ENCODE peak calls at places on chromosomes 11 and 22, in seven cellular contexts. One of them, this sample, is unnamed.

GRCh38 chr22:26756675-26757293 is 99.4 kb downstream of the MIAT start:
- DNase-seq in pancreas: peak
- DNase-seq in endothelial cell: peak
- DNase-seq in upper lobe of right lung: peak
- DNase-seq in fibroblast of lung: peak
- DNase-seq in activated B cell treated with CpG ODN at 0.5 μM for 24 hours: peak
- DNase-seq in fibroblast of pulmonary artery: peak
- DNase-seq in this sample: peak

GRCh38 chr11:58919561-58919960 is 19.7 kb upstream of the GLYATL1 start:
- DNase-seq in endothelial cell: no peak
- DNase-seq in upper lobe of right lung: no peak
- DNase-seq in fibroblast of lung: peak
- DNase-seq in pancreas: no peak
- DNase-seq in fibroblast of pulmonary artery: no peak
- DNase-seq in activated B cell treated with CpG ODN at 0.5 μM for 24 hours: no peak
- DNase-seq in this sample: no peak

GRCh38 chr22:44179196-44179988 is 1.3 kb upstream of the PARVG start:
- DNase-seq in endothelial cell: no peak
- DNase-seq in activated B cell treated with CpG ODN at 0.5 μM for 24 hours: no peak
- DNase-seq in upper lobe of right lung: peak
- DNase-seq in fibroblast of pulmonary artery: no peak
- DNase-seq in fibroblast of lung: no peak
- DNase-seq in pancreas: no peak
- DNase-seq in this sample: no peak

GRCh38 chr22:46788426-46789168 is 26.1 kb downstream of the TBC1D22A start:
- DNase-seq in upper lobe of right lung: no peak
- DNase-seq in fibroblast of lung: no peak
- DNase-seq in fibroblast of pulmonary artery: no peak
- DNase-seq in activated B cell treated with CpG ODN at 0.5 μM for 24 hours: no peak
- DNase-seq in pancreas: no peak
- DNase-seq in endothelial cell: no peak
- DNase-seq in this sample: no peak

GRCh38 chr11:3840870-3841425 is at the start of gene RHOG:
- DNase-seq in pancreas: peak
- DNase-seq in activated B cell treated with CpG ODN at 0.5 μM for 24 hours: no peak
- DNase-seq in upper lobe of right lung: peak
- DNase-seq in endothelial cell: peak
- DNase-seq in fibroblast of lung: peak
- DNase-seq in fibroblast of pulmonary artery: peak
- DNase-seq in this sample: no peak

GRCh38 chr11:17601206-17602075 is 54.4 kb downstream of the OTOG start:
- DNase-seq in activated B cell treated with CpG ODN at 0.5 μM for 24 hours: no peak
- DNase-seq in fibroblast of pulmonary artery: no peak
- DNase-seq in upper lobe of right lung: no peak
- DNase-seq in endothelial cell: no peak
- DNase-seq in pancreas: no peak
- DNase-seq in fibroblast of lung: peak
- DNase-seq in this sample: no peak

GRCh38 chr11:35723493-35724284 is 61.1 kb downstream of the TRIM44 start:
- DNase-seq in upper lobe of right lung: no peak
- DNase-seq in pancreas: no peak
- DNase-seq in activated B cell treated with CpG ODN at 0.5 μM for 24 hours: no peak
- DNase-seq in endothelial cell: no peak
- DNase-seq in fibroblast of pulmonary artery: peak
- DNase-seq in fibroblast of lung: peak
- DNase-seq in this sample: no peak

GRCh38 chr22:25747245-25747944 is 5.4 kb downstream of the MYO18B start:
- DNase-seq in upper lobe of right lung: no peak
- DNase-seq in pancreas: no peak
- DNase-seq in endothelial cell: no peak
- DNase-seq in activated B cell treated with CpG ODN at 0.5 μM for 24 hours: no peak
- DNase-seq in fibroblast of lung: peak
- DNase-seq in fibroblast of pulmonary artery: peak
- DNase-seq in this sample: no peak

GRCh38 chr11:16739326-16739875 is 954 bp downstream of the C11orf58 start:
- DNase-seq in fibroblast of pulmonary artery: peak
- DNase-seq in fibroblast of lung: peak
- DNase-seq in upper lobe of right lung: no peak
- DNase-seq in endothelial cell: no peak
- DNase-seq in activated B cell treated with CpG ODN at 0.5 μM for 24 hours: no peak
- DNase-seq in pancreas: no peak
- DNase-seq in this sample: no peak

GRCh38 chr11:130473795-130474377 is 25.4 kb downstream of the ADAMTS15 start:
- DNase-seq in activated B cell treated with CpG ODN at 0.5 μM for 24 hours: no peak
- DNase-seq in endothelial cell: no peak
- DNase-seq in fibroblast of lung: no peak
- DNase-seq in fibroblast of pulmonary artery: no peak
- DNase-seq in upper lobe of right lung: no peak
- DNase-seq in pancreas: no peak
- DNase-seq in this sample: no peak

GRCh38 chr11:8096575-8096974 is 15.6 kb downstream of the TUB start:
- DNase-seq in upper lobe of right lung: no peak
- DNase-seq in activated B cell treated with CpG ODN at 0.5 μM for 24 hours: no peak
- DNase-seq in fibroblast of pulmonary artery: no peak
- DNase-seq in endothelial cell: no peak
- DNase-seq in fibroblast of lung: no peak
- DNase-seq in pancreas: no peak
- DNase-seq in this sample: no peak

GRCh38 chr22:19605508-19606331 is 81.5 kb upstream of the CLDN5 start:
- DNase-seq in activated B cell treated with CpG ODN at 0.5 μM for 24 hours: no peak
- DNase-seq in endothelial cell: no peak
- DNase-seq in upper lobe of right lung: no peak
- DNase-seq in fibroblast of pulmonary artery: no peak
- DNase-seq in pancreas: no peak
- DNase-seq in fibroblast of lung: no peak
- DNase-seq in this sample: no peak

GRCh38 chr11:43709689-43710088 is 29.2 kb downstream of the HSD17B12 start:
- DNase-seq in pancreas: no peak
- DNase-seq in activated B cell treated with CpG ODN at 0.5 μM for 24 hours: no peak
- DNase-seq in endothelial cell: no peak
- DNase-seq in upper lobe of right lung: no peak
- DNase-seq in fibroblast of pulmonary artery: no peak
- DNase-seq in fibroblast of lung: no peak
- DNase-seq in this sample: no peak

GRCh38 chr11:20008190-20008801 is 152.0 kb downstream of the DBX1 start:
- DNase-seq in pancreas: no peak
- DNase-seq in endothelial cell: no peak
- DNase-seq in upper lobe of right lung: no peak
- DNase-seq in fibroblast of lung: no peak
- DNase-seq in activated B cell treated with CpG ODN at 0.5 μM for 24 hours: no peak
- DNase-seq in fibroblast of pulmonary artery: no peak
- DNase-seq in this sample: no peak

GRCh38 chr11:130666781-130667251 is 218.4 kb downstream of the ADAMTS15 start:
- DNase-seq in upper lobe of right lung: no peak
- DNase-seq in endothelial cell: no peak
- DNase-seq in pancreas: no peak
- DNase-seq in activated B cell treated with CpG ODN at 0.5 μM for 24 hours: no peak
- DNase-seq in fibroblast of lung: peak
- DNase-seq in fibroblast of pulmonary artery: peak
- DNase-seq in this sample: no peak

GRCh38 chr11:71406681-71407080 is 41.5 kb downstream of the DHCR7 start:
- DNase-seq in fibroblast of lung: no peak
- DNase-seq in pancreas: no peak
- DNase-seq in upper lobe of right lung: no peak
- DNase-seq in activated B cell treated with CpG ODN at 0.5 μM for 24 hours: no peak
- DNase-seq in endothelial cell: no peak
- DNase-seq in fibroblast of pulmonary artery: no peak
- DNase-seq in this sample: no peak

GRCh38 chr11:68890490-68891231 is 13.0 kb downstream of the MRPL21 start:
- DNase-seq in upper lobe of right lung: no peak
- DNase-seq in endothelial cell: no peak
- DNase-seq in pancreas: peak
- DNase-seq in fibroblast of pulmonary artery: peak
- DNase-seq in activated B cell treated with CpG ODN at 0.5 μM for 24 hours: no peak
- DNase-seq in fibroblast of lung: peak
- DNase-seq in this sample: no peak

GRCh38 chr22:22343603-22344276 is 99.2 kb downstream of the VPREB1 start:
- DNase-seq in pancreas: no peak
- DNase-seq in endothelial cell: no peak
- DNase-seq in upper lobe of right lung: no peak
- DNase-seq in fibroblast of lung: no peak
- DNase-seq in fibroblast of pulmonary artery: no peak
- DNase-seq in activated B cell treated with CpG ODN at 0.5 μM for 24 hours: no peak
- DNase-seq in this sample: no peak
- TF ChIP-seq CTCF in pancreas: no peak
- TF ChIP-seq CTCF in endothelial cell: no peak
- TF ChIP-seq CTCF in upper lobe of right lung: no peak
- TF ChIP-seq CTCF in fibroblast of lung: no peak
- TF ChIP-seq CTCF in fibroblast of pulmonary artery: no peak
- TF ChIP-seq CTCF in activated B cell treated with CpG ODN at 0.5 μM for 24 hours: no peak
- TF ChIP-seq CTCF in this sample: no peak

GRCh38 chr22:50699001-50699753 is 26.6 kb downstream of the SHANK3 start:
- DNase-seq in activated B cell treated with CpG ODN at 0.5 μM for 24 hours: no peak
- DNase-seq in pancreas: no peak
- DNase-seq in fibroblast of pulmonary artery: no peak
- DNase-seq in fibroblast of lung: no peak
- DNase-seq in upper lobe of right lung: peak
- DNase-seq in endothelial cell: no peak
- DNase-seq in this sample: no peak

GRCh38 chr22:50700387-50701075 is 27.9 kb downstream of the SHANK3 start:
- DNase-seq in pancreas: no peak
- DNase-seq in activated B cell treated with CpG ODN at 0.5 μM for 24 hours: no peak
- DNase-seq in fibroblast of pulmonary artery: no peak
- DNase-seq in endothelial cell: no peak
- DNase-seq in fibroblast of lung: no peak
- DNase-seq in upper lobe of right lung: peak
- DNase-seq in this sample: no peak

GRCh38 chr22:50701076-50701419 is 28.4 kb downstream of the SHANK3 start:
- DNase-seq in activated B cell treated with CpG ODN at 0.5 μM for 24 hours: no peak
- DNase-seq in upper lobe of right lung: no peak
- DNase-seq in fibroblast of lung: no peak
- DNase-seq in fibroblast of pulmonary artery: no peak
- DNase-seq in endothelial cell: no peak
- DNase-seq in pancreas: no peak
- DNase-seq in this sample: no peak

GRCh38 chr22:50698546-50698945 is 25.9 kb downstream of the SHANK3 start:
- DNase-seq in fibroblast of lung: no peak
- DNase-seq in activated B cell treated with CpG ODN at 0.5 μM for 24 hours: no peak
- DNase-seq in endothelial cell: no peak
- DNase-seq in upper lobe of right lung: peak
- DNase-seq in fibroblast of pulmonary artery: no peak
- DNase-seq in pancreas: no peak
- DNase-seq in this sample: no peak

DNA sequence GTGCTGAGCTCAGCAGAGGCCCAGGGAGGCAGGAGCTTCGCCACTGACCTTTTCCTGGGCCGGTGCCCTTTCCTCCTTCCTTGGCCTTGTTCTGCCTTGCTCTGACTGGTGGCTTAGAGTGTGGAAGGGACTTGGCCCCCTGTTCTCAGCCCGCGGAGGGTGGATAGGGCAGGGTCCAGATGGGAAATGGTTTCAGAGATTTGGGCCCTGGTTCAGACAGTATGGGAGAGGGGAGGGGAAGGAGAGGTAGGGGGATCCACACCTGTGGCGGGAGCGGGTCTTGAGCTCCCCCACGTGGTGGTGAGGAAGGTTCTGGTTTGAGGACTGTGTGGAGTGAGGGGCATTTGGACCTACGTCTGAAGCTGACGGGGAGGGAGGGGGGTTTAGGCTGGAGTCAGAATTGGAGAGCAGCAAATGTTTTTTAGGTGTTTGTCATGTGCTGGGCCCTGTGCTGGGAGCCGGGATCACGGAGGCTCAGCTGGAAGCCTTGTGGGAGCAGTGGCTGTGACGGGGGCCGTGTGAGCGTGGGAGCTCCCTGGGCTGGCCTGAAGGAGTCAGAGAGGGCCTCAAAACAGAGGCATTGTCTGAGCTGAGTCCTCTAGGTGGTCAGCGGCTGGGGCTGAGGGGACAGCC is 27.2 kb downstream of the SHANK3 start:
- DNase-seq in activated B cell treated with CpG ODN at 0.5 μM for 24 hours: no peak
- DNase-seq in upper lobe of right lung: peak
- DNase-seq in endothelial cell: no peak
- DNase-seq in fibroblast of pulmonary artery: no peak
- DNase-seq in fibroblast of lung: no peak
- DNase-seq in pancreas: no peak
- DNase-seq in this sample: no peak
- TF ChIP-seq CTCF in activated B cell treated with CpG ODN at 0.5 μM for 24 hours: no peak
- TF ChIP-seq CTCF in upper lobe of right lung: no peak
- TF ChIP-seq CTCF in endothelial cell: no peak
- TF ChIP-seq CTCF in fibroblast of pulmonary artery: peak
- TF ChIP-seq CTCF in fibroblast of lung: peak
- TF ChIP-seq CTCF in pancreas: no peak
- TF ChIP-seq CTCF in this sample: no peak

GRCh38 chr22:49100316-49100715 is 727.4 kb downstream of the BRD1 start:
- DNase-seq in fibroblast of pulmonary artery: no peak
- DNase-seq in upper lobe of right lung: no peak
- DNase-seq in fibroblast of lung: no peak
- DNase-seq in pancreas: no peak
- DNase-seq in endothelial cell: no peak
- DNase-seq in activated B cell treated with CpG ODN at 0.5 μM for 24 hours: no peak
- DNase-seq in this sample: no peak

GRCh38 chr22:49101225-49101624 is 726.4 kb downstream of the BRD1 start:
- DNase-seq in endothelial cell: no peak
- DNase-seq in activated B cell treated with CpG ODN at 0.5 μM for 24 hours: no peak
- DNase-seq in fibroblast of pulmonary artery: no peak
- DNase-seq in pancreas: no peak
- DNase-seq in fibroblast of lung: no peak
- DNase-seq in upper lobe of right lung: peak
- DNase-seq in this sample: no peak

GRCh38 chr22:49101873-49102272 is 725.8 kb downstream of the BRD1 start:
- DNase-seq in endothelial cell: no peak
- DNase-seq in pancreas: no peak
- DNase-seq in fibroblast of pulmonary artery: no peak
- DNase-seq in activated B cell treated with CpG ODN at 0.5 μM for 24 hours: no peak
- DNase-seq in upper lobe of right lung: peak
- DNase-seq in fibroblast of lung: no peak
- DNase-seq in this sample: no peak

GRCh38 chr22:49099496-49100124 is 728.1 kb downstream of the BRD1 start:
- DNase-seq in fibroblast of pulmonary artery: no peak
- DNase-seq in upper lobe of right lung: no peak
- DNase-seq in endothelial cell: no peak
- DNase-seq in fibroblast of lung: no peak
- DNase-seq in pancreas: no peak
- DNase-seq in activated B cell treated with CpG ODN at 0.5 μM for 24 hours: no peak
- DNase-seq in this sample: no peak

GRCh38 chr22:49100764-49101163 is 726.9 kb downstream of the BRD1 start:
- DNase-seq in upper lobe of right lung: peak
- DNase-seq in fibroblast of pulmonary artery: no peak
- DNase-seq in fibroblast of lung: no peak
- DNase-seq in endothelial cell: no peak
- DNase-seq in activated B cell treated with CpG ODN at 0.5 μM for 24 hours: no peak
- DNase-seq in pancreas: no peak
- DNase-seq in this sample: no peak
- TF ChIP-seq CTCF in upper lobe of right lung: no peak
- TF ChIP-seq CTCF in fibroblast of pulmonary artery: no peak
- TF ChIP-seq CTCF in fibroblast of lung: no peak
- TF ChIP-seq CTCF in endothelial cell: no peak
- TF ChIP-seq CTCF in activated B cell treated with CpG ODN at 0.5 μM for 24 hours: no peak
- TF ChIP-seq CTCF in pancreas: no peak
- TF ChIP-seq CTCF in this sample: no peak

DNA sequence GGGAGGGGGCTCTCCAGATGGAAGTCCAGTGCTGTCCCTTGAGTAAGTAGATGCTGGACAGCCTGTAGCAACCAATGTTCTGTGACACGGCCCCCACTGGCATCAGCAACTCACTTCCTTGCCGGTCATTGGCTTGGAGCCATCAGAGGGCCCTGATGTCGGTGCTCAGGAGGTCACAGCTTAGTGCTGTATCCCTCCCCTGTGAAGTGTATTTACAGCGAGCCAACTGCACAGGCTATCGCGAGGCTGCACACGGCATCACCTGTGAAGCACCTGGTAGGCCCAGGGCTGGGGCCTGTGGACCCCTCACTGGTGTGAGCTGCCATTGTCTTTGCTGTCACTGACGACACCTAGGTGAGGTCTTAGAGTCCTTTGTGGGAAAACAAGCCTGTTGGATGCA is 13.4 kb upstream of the ACR start:
- DNase-seq in activated B cell treated with CpG ODN at 0.5 μM for 24 hours: no peak
- DNase-seq in fibroblast of lung: no peak
- DNase-seq in fibroblast of pulmonary artery: no peak
- DNase-seq in upper lobe of right lung: no peak
- DNase-seq in pancreas: no peak
- DNase-seq in endothelial cell: no peak
- DNase-seq in this sample: no peak
- TF ChIP-seq CTCF in activated B cell treated with CpG ODN at 0.5 μM for 24 hours: no peak
- TF ChIP-seq CTCF in fibroblast of lung: no peak
- TF ChIP-seq CTCF in fibroblast of pulmonary artery: no peak
- TF ChIP-seq CTCF in upper lobe of right lung: no peak
- TF ChIP-seq CTCF in pancreas: no peak
- TF ChIP-seq CTCF in endothelial cell: no peak
- TF ChIP-seq CTCF in this sample: no peak